ENCODE peak calls at places on chromosomes 16 and 17, in nine cellular contexts. Y is T-helper 1 cell, F is brain pericyte, P is smooth muscle cell of the brain vasculature, C is cardiac septum, U is EL, X is NCI-H2029, E is NCI-H1048, V is NCI-H69. T is an unnamed sample.

GRCh38 chr16:73027655-73028220 is 20.2 kb downstream of the ZFHX3 start:
- DNase-seq in Y (no peak), E (no peak), U (no peak), P (no peak), X (no peak), F (no peak), V (no peak), C (no peak), T (no peak)

GRCh38 chr16:10577305-10578202 is 2.8 kb downstream of the EMP2 start:
- DNase-seq in V (no peak), E (no peak), Y (no peak), C (peak; percentile 78), P (no peak), F (no peak), X (peak; percentile 40), U (no peak), T (no peak)

GRCh38 chr17:73705594-73705993 is 61.3 kb upstream of the SDK2 start:
- DNase-seq in U (no peak), V (peak; percentile 38), C (no peak), F (no peak), E (no peak), X (no peak), P (no peak), Y (no peak), T (peak; percentile 68)

GRCh38 chr17:9331512-9332163 is 244.0 kb downstream of the STX8 start:
- DNase-seq in U (no peak), E (no peak), F (no peak), P (no peak), V (no peak), X (no peak), Y (no peak), C (no peak), T (no peak)

GRCh38 chr17:7745748-7746470 is 28.4 kb downstream of the DNAH2 start:
- DNase-seq in C (peak; percentile 76), E (no peak), Y (no peak), F (no peak), V (no peak), X (no peak), U (peak; percentile 95), P (no peak), T (peak; percentile 29)

GRCh38 chr16:68281368-68282063 is 17.2 kb downstream of the SLC7A6 start:
- DNase-seq in U (no peak), E (no peak), F (no peak), X (no peak), P (no peak), C (no peak), V (no peak), Y (no peak), T (no peak)

GRCh38 chr17:81119223-81120148 is 45.8 kb upstream of the PVALEF start:
- DNase-seq in U (peak; percentile 90), Y (peak; percentile 86), E (peak; percentile 94), C (peak; percentile 88), X (peak; percentile 78), F (peak; percentile 71), V (peak; percentile 96), P (peak; percentile 70), T (peak; percentile 95)

GRCh38 chr16:50457423-50457822 is 88.6 kb upstream of the BRD7 start:
- DNase-seq in P (no peak), F (no peak), X (no peak), U (no peak), C (no peak), E (no peak), Y (no peak), V (no peak), T (no peak)

GRCh38 chr16:84979516-84979915 is 31.8 kb downstream of the ZDHHC7 start:
- DNase-seq in E (no peak), U (peak; percentile 57), V (no peak), P (no peak), Y (no peak), F (no peak), C (no peak), X (no peak), T (no peak)

GRCh38 chr17:61414141-61414935 is 14.7 kb downstream of the TBX2 start:
- DNase-seq in P (no peak), U (no peak), E (no peak), C (no peak), V (peak; percentile 33), Y (no peak), X (no peak), F (no peak), T (no peak)

GRCh38 chr16:12674096-12674495 is 129.6 kb downstream of the CPPED1 start:
- DNase-seq in P (no peak), U (peak; percentile 79), F (no peak), V (no peak), X (no peak), Y (no peak), E (no peak), C (no peak), T (no peak)

GRCh38 chr16:17131351-17131750 is 339.4 kb downstream of the XYLT1 start:
- DNase-seq in X (no peak), E (no peak), C (no peak), V (no peak), P (no peak), F (no peak), Y (no peak), U (no peak), T (no peak)

GRCh38 chr16:89045881-89046280 is 47.8 kb upstream of the ACSF3 start:
- DNase-seq in X (no peak), C (no peak), Y (no peak), F (no peak), V (no peak), E (no peak), P (no peak), U (no peak), T (no peak)

GRCh38 chr17:63995626-63996025 is 2.5 kb upstream of the PRR29 start:
- DNase-seq in C (no peak), Y (no peak), F (no peak), X (no peak), E (no peak), P (no peak), U (no peak), V (no peak), T (no peak)

GRCh38 chr16:90012978-90013745 is 6.1 kb downstream of the DBNDD1 start:
- DNase-seq in C (no peak), F (no peak), E (no peak), X (no peak), V (no peak), P (no peak), Y (no peak), U (no peak), T (peak; percentile 36)

GRCh38 chr17:56478836-56479447 is 114.6 kb upstream of the NOG start:
- DNase-seq in F (no peak), C (no peak), Y (no peak), U (peak; percentile 35), X (no peak), P (no peak), V (peak; percentile 31), E (no peak), T (peak; percentile 18)

GRCh38 chr16:11914210-11914758 is 1.5 kb downstream of the GSPT1 start:
- DNase-seq in C (no peak), Y (no peak), F (no peak), U (no peak), X (no peak), P (no peak), E (no peak), V (no peak), T (peak; percentile 30)

GRCh38 chr16:20660325-20660724 is 37.2 kb downstream of the ACSM1 start:
- DNase-seq in C (no peak), Y (no peak), V (no peak), U (no peak), E (no peak), X (no peak), P (no peak), F (no peak), T (no peak)

GRCh38 chr16:87602005-87602790 is at the start of gene JPH3:
- DNase-seq in X (no peak), V (peak; percentile 49), P (no peak), F (no peak), U (no peak), E (no peak), Y (no peak), C (no peak), T (no peak)

GRCh38 chr17:31582151-31582907 is 190.9 kb downstream of the RAB11FIP4 start:
- DNase-seq in U (no peak), P (no peak), F (no peak), E (no peak), C (no peak), V (no peak), Y (no peak), X (peak; percentile 29), T (no peak)

GRCh38 chr17:66655861-66656260 is 179.1 kb upstream of the CACNG5 start:
- DNase-seq in F (no peak), V (peak; percentile 44), C (no peak), P (no peak), X (no peak), E (no peak), U (peak; percentile 66), Y (no peak), T (no peak)

GRCh38 chr16:24539850-24540484 is 601 bp downstream of the RBBP6 start:
- DNase-seq in V (peak; percentile 87), X (no peak), P (no peak), Y (no peak), F (no peak), U (no peak), C (peak; percentile 81), E (no peak), T (no peak)

GRCh38 chr17:29196784-29197515 is 16.8 kb upstream of the MYO18A start:
- DNase-seq in V (no peak), P (no peak), F (no peak), U (no peak), X (no peak), E (no peak), C (no peak), Y (no peak), T (no peak)

GRCh38 chr17:15651583-15652110 is 32.1 kb upstream of the FBXW10B start:
- DNase-seq in V (peak; percentile 89), X (peak; percentile 76), Y (no peak), C (peak; percentile 96), F (peak; percentile 77), P (peak; percentile 89), E (peak; percentile 28), U (peak; percentile 100), T (peak; percentile 97)

GRCh38 chr17:78173025-78173715 is 4.8 kb downstream of the SYNGR2 start:
- DNase-seq in U (no peak), P (no peak), Y (no peak), X (no peak), E (no peak), V (no peak), F (no peak), C (no peak), T (no peak)

GRCh38 chr16:57723170-57723569 is 12.4 kb upstream of the KATNB1 start:
- DNase-seq in E (no peak), P (no peak), U (peak; percentile 16), X (no peak), C (no peak), V (peak; percentile 1), F (no peak), Y (no peak), T (no peak)

GRCh38 chr17:75407655-75408352 is 2.3 kb upstream of the GRB2 start:
- DNase-seq in U (no peak), V (no peak), Y (no peak), E (no peak), C (no peak), F (no peak), X (no peak), P (no peak), T (no peak)

GRCh38 chr16:85521737-85522042 is 91.4 kb upstream of the GSE1 start:
- DNase-seq in V (peak; percentile 28), U (no peak), P (no peak), C (no peak), X (no peak), Y (no peak), E (no peak), F (no peak), T (no peak)

GRCh38 chr17:74807925-74808324 is 31.8 kb upstream of the NAT9 start:
- DNase-seq in Y (no peak), P (no peak), C (no peak), X (peak; percentile 23), V (peak; percentile 95), U (no peak), F (no peak), E (no peak), T (no peak)

GRCh38 chr16:69772560-69773254 is 10.6 kb downstream of the WWP2 start:
- DNase-seq in C (no peak), E (no peak), X (no peak), V (peak; percentile 22), U (peak; percentile 20), Y (no peak), P (no peak), F (no peak), T (no peak)

GRCh38 chr16:21175397-21175796 is 16.9 kb downstream of the LDAF1 start:
- DNase-seq in X (peak; percentile 10), U (no peak), C (no peak), E (no peak), V (no peak), F (no peak), P (no peak), Y (no peak), T (no peak)